ENCODE peak calls at places on chromosomes 3 and 15, in eight cellular contexts. A, M, D, N, T, J, C and W are unnamed samples.

GRCh38 chr15:81334768-81335447 is 11.0 kb upstream of the STARD5 start:
- DNase-seq in A (no peak), M (no peak), D (no peak), N (no peak), T (peak), J (no peak), C (no peak), W (no peak)

GRCh38 chr3:160801386-160802118 is 45.5 kb downstream of the PPM1L start:
- DNase-seq in A (no peak), M (peak), D (no peak), N (no peak), T (peak), J (no peak), C (no peak), W (no peak)

GRCh38 chr3:169811606-169812123 is 1.0 kb upstream of the LRRIQ4 start:
- DNase-seq in A (peak), M (peak), D (no peak), N (no peak), T (peak), J (no peak), C (peak), W (no peak)

GRCh38 chr3:174440350-174440716 is 418.8 kb upstream of the NAALADL2 start:
- DNase-seq in A (no peak), M (peak), D (no peak), N (peak), T (peak), J (no peak), C (no peak), W (no peak)

GRCh38 chr3:99846472-99846871 is 28.8 kb downstream of the CMSS1 start:
- DNase-seq in A (no peak), M (peak), D (no peak), N (peak), T (peak), J (no peak), C (no peak), W (no peak)

GRCh38 chr15:63940956-63941620 is 105.2 kb downstream of the DAPK2 start:
- DNase-seq in A (no peak), M (no peak), D (peak), N (no peak), T (no peak), J (no peak), C (no peak), W (no peak)

GRCh38 chr3:142853270-142854163 is 35.4 kb downstream of the PCOLCE2 start:
- DNase-seq in A (no peak), M (peak), D (peak), N (no peak), T (peak), J (no peak), C (peak), W (no peak)

GRCh38 chr15:73985101-73985873 is 6.8 kb downstream of the STOML1 start:
- DNase-seq in A (no peak), M (peak), D (no peak), N (no peak), T (peak), J (peak), C (no peak), W (no peak)

GRCh38 chr3:160319322-160319721 is 79.7 kb downstream of the IFT80 start:
- DNase-seq in A (no peak), M (no peak), D (no peak), N (no peak), T (no peak), J (no peak), C (no peak), W (no peak)

GRCh38 chr3:11543141-11543947 is 100.4 kb downstream of the VGLL4 start:
- DNase-seq in A (no peak), M (no peak), D (no peak), N (no peak), T (no peak), J (no peak), C (no peak), W (no peak)

GRCh38 chr3:50118237-50118636 is 29.5 kb downstream of the RBM5 start:
- DNase-seq in A (no peak), M (no peak), D (peak), N (no peak), T (no peak), J (peak), C (no peak), W (no peak)

GRCh38 chr15:70502576-70502975 is 260.8 kb downstream of the UACA start:
- DNase-seq in A (no peak), M (no peak), D (no peak), N (no peak), T (no peak), J (no peak), C (no peak), W (peak)

GRCh38 chr3:57228734-57229505 is 1.4 kb downstream of the APPL1 start:
- DNase-seq in A (no peak), M (peak), D (no peak), N (no peak), T (peak), J (no peak), C (peak), W (no peak)

GRCh38 chr3:168341965-168342719 is 246.4 kb upstream of the GOLIM4 start:
- DNase-seq in A (no peak), M (no peak), D (no peak), N (no peak), T (no peak), J (no peak), C (no peak), W (no peak)

GRCh38 chr3:19543212-19543841 is 390.7 kb downstream of the EFHB start:
- DNase-seq in A (no peak), M (no peak), D (no peak), N (no peak), T (peak), J (no peak), C (no peak), W (no peak)

GRCh38 chr15:78507831-78508160 is 419 bp downstream of the HYKK start:
- DNase-seq in A (no peak), M (no peak), D (no peak), N (no peak), T (no peak), J (no peak), C (no peak), W (no peak)

GRCh38 chr3:116048991-116049390 is 396.3 kb downstream of the LSAMP start:
- DNase-seq in A (no peak), M (no peak), D (no peak), N (no peak), T (no peak), J (no peak), C (no peak), W (no peak)

GRCh38 chr3:128549283-128550112 is 56.5 kb upstream of the GATA2 start:
- DNase-seq in A (peak), M (peak), D (peak), N (peak), T (peak), J (peak), C (peak), W (no peak)

GRCh38 chr3:184662192-184662591 is 49.7 kb downstream of the MAGEF1 start:
- DNase-seq in A (no peak), M (peak), D (no peak), N (no peak), T (peak), J (no peak), C (no peak), W (no peak)

GRCh38 chr3:71512000-71512399 is 71.5 kb downstream of the FOXP1 start:
- DNase-seq in A (peak), M (no peak), D (no peak), N (no peak), T (no peak), J (no peak), C (no peak), W (no peak)

GRCh38 chr15:40105517-40106202 is 3.0 kb downstream of the BMF start:
- DNase-seq in A (peak), M (no peak), D (no peak), N (no peak), T (no peak), J (no peak), C (no peak), W (peak)

GRCh38 chr15:29821416-29822099 is 710 bp downstream of the TJP1 start:
- DNase-seq in A (peak), M (peak), D (peak), N (peak), T (peak), J (peak), C (no peak), W (no peak)

GRCh38 chr3:150741497-150742140 is 21.4 kb downstream of the SIAH2 start:
- DNase-seq in A (no peak), M (no peak), D (no peak), N (no peak), T (no peak), J (no peak), C (no peak), W (no peak)

GRCh38 chr3:186361612-186362408 is at the start of gene DGKG:
- DNase-seq in A (peak), M (no peak), D (peak), N (peak), T (peak), J (peak), C (no peak), W (peak)

GRCh38 chr3:116815831-116816588 is 106.4 kb downstream of the TUSC7 start:
- DNase-seq in A (no peak), M (peak), D (no peak), N (no peak), T (peak), J (no peak), C (no peak), W (no peak)

GRCh38 chr3:101193957-101194356 is 126.4 kb downstream of the IMPG2 start:
- DNase-seq in A (no peak), M (peak), D (no peak), N (no peak), T (peak), J (no peak), C (no peak), W (no peak)

GRCh38 chr3:111998661-111999641 is at the start of gene TAGLN3:
- DNase-seq in A (peak), M (no peak), D (no peak), N (no peak), T (peak), J (peak), C (no peak), W (no peak)

GRCh38 chr15:79989682-79990081 is 18.7 kb upstream of the BCL2A1 start:
- DNase-seq in A (no peak), M (peak), D (no peak), N (no peak), T (peak), J (no peak), C (no peak), W (no peak)

GRCh38 chr15:37967788-37968187 is 33.3 kb downstream of the TMCO5A start:
- DNase-seq in A (no peak), M (no peak), D (no peak), N (no peak), T (no peak), J (no peak), C (peak), W (no peak)

GRCh38 chr3:42600958-42601675 is 631 bp downstream of the NKTR start:
- DNase-seq in A (no peak), M (peak), D (no peak), N (peak), T (peak), J (peak), C (no peak), W (no peak)
- TF ChIP-seq CTCF in A (no peak), M (peak), D (no peak), N (peak), T (no peak), J (no peak), C (no peak), W (no peak)

GRCh38 chr3:122091602-122092006 is 36.4 kb downstream of the CD86 start:
- DNase-seq in A (peak), M (no peak), D (no peak), N (no peak), T (no peak), J (no peak), C (no peak), W (no peak)

GRCh38 chr3:122088519-122088918 is 33.4 kb downstream of the CD86 start:
- DNase-seq in A (no peak), M (no peak), D (no peak), N (no peak), T (no peak), J (no peak), C (no peak), W (no peak)

GRCh38 chr3:122094125-122094524 is 39.0 kb downstream of the CD86 start:
- DNase-seq in A (no peak), M (no peak), D (no peak), N (no peak), T (no peak), J (no peak), C (no peak), W (no peak)

GRCh38 chr3:122094693-122095092 is 39.5 kb downstream of the CD86 start:
- DNase-seq in A (no peak), M (no peak), D (no peak), N (no peak), T (no peak), J (no peak), C (no peak), W (no peak)

GRCh38 chr3:122092460-122093165 is 37.5 kb downstream of the CD86 start:
- DNase-seq in A (no peak), M (peak), D (peak), N (no peak), T (peak), J (no peak), C (no peak), W (no peak)
- TF ChIP-seq CTCF in A (peak), M (peak), D (peak), N (no peak), T (peak), J (no peak), C (peak), W (peak)

DNA sequence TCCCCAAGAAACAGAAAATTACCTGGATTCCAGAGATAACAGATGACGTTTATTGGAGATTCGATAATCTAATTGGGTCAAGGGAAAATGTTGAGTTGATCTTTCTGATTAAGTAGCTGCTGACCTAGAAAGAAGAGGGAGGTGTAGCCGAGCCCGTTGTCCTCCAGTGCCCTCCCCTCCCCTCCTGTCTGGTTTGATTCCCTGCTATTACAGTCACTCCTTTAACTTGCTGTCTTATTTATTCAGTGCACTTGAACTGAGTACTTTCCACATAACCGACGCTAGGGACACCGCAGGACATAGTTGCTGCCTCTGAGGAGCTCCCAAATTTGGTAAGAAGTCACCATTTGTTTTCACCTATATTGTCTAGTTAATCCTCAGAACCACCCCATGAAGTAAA is 103.7 kb downstream of the AQP9 start:
- DNase-seq in A (no peak), M (no peak), D (no peak), N (no peak), T (no peak), J (no peak), C (no peak), W (no peak)
- TF ChIP-seq CTCF in A (no peak), M (no peak), D (no peak), N (no peak), T (no peak), J (no peak), C (peak), W (no peak)

GRCh38 chr3:31567036-31567435 is 34.3 kb downstream of the STT3B start:
- DNase-seq in A (no peak), M (peak), D (no peak), N (no peak), T (no peak), J (no peak), C (no peak), W (no peak)
- TF ChIP-seq CTCF in A (peak), M (peak), D (peak), N (no peak), T (peak), J (peak), C (peak), W (peak)

GRCh38 chr15:62125763-62126162 is 39.3 kb downstream of the C2CD4B start:
- DNase-seq in A (no peak), M (peak), D (no peak), N (no peak), T (peak), J (no peak), C (no peak), W (no peak)
- TF ChIP-seq CTCF in A (no peak), M (peak), D (peak), N (no peak), T (peak), J (peak), C (peak), W (no peak)

GRCh38 chr3:134039161-134039862 is 9.6 kb upstream of the SLCO2A1 start:
- DNase-seq in A (no peak), M (no peak), D (no peak), N (no peak), T (peak), J (no peak), C (no peak), W (peak)
- TF ChIP-seq CTCF in A (no peak), M (peak), D (peak), N (no peak), T (peak), J (no peak), C (peak), W (peak)